ENCODE peak calls at places on chromosome 13, in seven cellular contexts. E is AML-193, X is memory B cell, Y is HEK293T, P is psoas muscle, U is hepatocyte, G is heart left ventricle. Z is an unnamed sample.

GRCh38 chr13:49759503-49759902 is 33.0 kb downstream of the KPNA3 start:
- DNase-seq in E (no peak), X (no peak), Y (no peak), P (no peak), U (no peak), G (no peak), Z (no peak)

GRCh38 chr13:21683034-21683733 is 12.3 kb downstream of the FGF9 start:
- DNase-seq in E (no peak), X (no peak), Y (no peak), P (no peak), U (no peak), G (no peak), Z (peak; percentile 48)

GRCh38 chr13:102642475-102642874 is 45.7 kb downstream of the TPP2 start:
- DNase-seq in E (no peak), X (no peak), Y (no peak), P (peak; percentile 87), U (no peak), G (peak; percentile 56), Z (no peak)

GRCh38 chr13:97003071-97003470 is 8.8 kb upstream of the OXGR1 start:
- DNase-seq in E (no peak), X (no peak), Y (no peak), P (no peak), U (no peak), G (no peak), Z (no peak)

GRCh38 chr13:21034602-21035190 is 26.7 kb downstream of the LATS2 start:
- DNase-seq in E (no peak), X (no peak), Y (no peak), P (no peak), U (no peak), G (no peak), Z (no peak)

GRCh38 chr13:35953537-35954206 is 177.5 kb downstream of the DCLK1 start:
- DNase-seq in E (no peak), X (no peak), Y (peak; percentile 71), P (peak; percentile 88), U (peak; percentile 90), G (no peak), Z (peak; percentile 85)

GRCh38 chr13:108225440-108225839 is 7.2 kb downstream of the ABHD13 start:
- DNase-seq in E (peak; percentile 23), X (no peak), Y (no peak), P (no peak), U (no peak), G (no peak), Z (no peak)

GRCh38 chr13:33676700-33677048 is 141.3 kb upstream of the RFC3 start:
- DNase-seq in E (peak; percentile 61), X (no peak), Y (peak; percentile 41), P (peak; percentile 53), U (peak; percentile 38), G (no peak), Z (peak; percentile 10)

GRCh38 chr13:99191900-99192399 is 8.7 kb upstream of the UBAC2 start:
- DNase-seq in E (no peak), X (no peak), Y (no peak), P (no peak), U (no peak), G (no peak), Z (no peak)

GRCh38 chr13:67792151-67792665 is 562.1 kb upstream of the PCDH9 start:
- DNase-seq in E (no peak), X (no peak), Y (no peak), P (no peak), U (no peak), G (no peak), Z (no peak)

GRCh38 chr13:79336971-79337370 is 69.1 kb downstream of the RBM26 start:
- DNase-seq in E (no peak), X (peak; percentile 11), Y (no peak), P (no peak), U (no peak), G (no peak), Z (no peak)

GRCh38 chr13:25462301-25463125 is 90.7 kb downstream of the ATP8A2 start:
- DNase-seq in E (no peak), X (no peak), Y (no peak), P (no peak), U (peak; percentile 11), G (no peak), Z (no peak)

GRCh38 chr13:52378312-52378711 is 27.7 kb downstream of the THSD1 start:
- DNase-seq in E (no peak), X (no peak), Y (no peak), P (no peak), U (no peak), G (no peak), Z (no peak)

GRCh38 chr13:71517004-71517403 is 350.0 kb downstream of the DACH1 start:
- DNase-seq in E (no peak), X (no peak), Y (no peak), P (no peak), U (no peak), G (no peak), Z (no peak)

GRCh38 chr13:60788156-60788829 is 391.3 kb downstream of the TDRD3 start:
- DNase-seq in E (no peak), X (no peak), Y (no peak), P (peak; percentile 45), U (no peak), G (no peak), Z (no peak)

GRCh38 chr13:80962855-80963254 is 621.9 kb upstream of the SPRY2 start:
- DNase-seq in E (no peak), X (no peak), Y (peak; percentile 46), P (no peak), U (no peak), G (no peak), Z (no peak)

GRCh38 chr13:42381165-42381425 is 109.1 kb downstream of the AKAP11 start:
- DNase-seq in E (no peak), X (no peak), Y (no peak), P (no peak), U (no peak), G (no peak), Z (no peak)

GRCh38 chr13:45196622-45197021 is 4.2 kb downstream of the KCTD4 start:
- DNase-seq in E (no peak), X (no peak), Y (no peak), P (no peak), U (no peak), G (no peak), Z (no peak)

GRCh38 chr13:79483302-79483701 is 2.3 kb downstream of the NDFIP2 start:
- DNase-seq in E (no peak), X (no peak), Y (no peak), P (no peak), U (no peak), G (no peak), Z (peak; percentile 78)

GRCh38 chr13:73200432-73200831 is 141.6 kb downstream of the KLF5 start:
- DNase-seq in E (no peak), X (no peak), Y (no peak), P (no peak), U (no peak), G (no peak), Z (no peak)

GRCh38 chr13:113059891-113060290 is 45.7 kb upstream of the F7 start:
- DNase-seq in E (no peak), X (no peak), Y (no peak), P (peak; percentile 41), U (no peak), G (peak; percentile 51), Z (no peak)

GRCh38 chr13:30998548-30999140 is 66.2 kb downstream of the TEX26 start:
- DNase-seq in E (no peak), X (no peak), Y (no peak), P (no peak), U (peak; percentile 53), G (no peak), Z (no peak)

GRCh38 chr13:108957369-108958012 is 328.1 kb downstream of the MYO16 start:
- DNase-seq in E (no peak), X (no peak), Y (no peak), P (no peak), U (peak; percentile 40), G (no peak), Z (peak; percentile 64)

GRCh38 chr13:94195715-94196114 is 283.8 kb downstream of the DCT start:
- DNase-seq in E (no peak), X (no peak), Y (no peak), P (no peak), U (peak; percentile 20), G (no peak), Z (peak; percentile 59)

GRCh38 chr13:113548778-113549621 is 35.6 kb upstream of the TFDP1 start:
- DNase-seq in E (no peak), X (no peak), Y (no peak), P (no peak), U (no peak), G (peak; percentile 30), Z (no peak)

GRCh38 chr13:43916828-43917227 is 37.1 kb downstream of the LACC1 start:
- DNase-seq in E (no peak), X (no peak), Y (no peak), P (no peak), U (no peak), G (no peak), Z (no peak)

GRCh38 chr13:70310720-70311119 is 202.5 kb upstream of the KLHL1 start:
- DNase-seq in E (peak; percentile 62), X (no peak), Y (peak; percentile 70), P (no peak), U (peak; percentile 68), G (no peak), Z (no peak)

GRCh38 chr13:35140831-35141230 is 198.8 kb downstream of the NBEA start:
- DNase-seq in E (no peak), X (no peak), Y (no peak), P (no peak), U (no peak), G (no peak), Z (no peak)

GRCh38 chr13:25727250-25727649 is 324.6 kb downstream of the SHISA2 start:
- DNase-seq in E (no peak), X (no peak), Y (no peak), P (no peak), U (peak; percentile 18), G (no peak), Z (no peak)

GRCh38 chr13:29379281-29379680 is 216.2 kb downstream of the SLC7A1 start:
- DNase-seq in E (no peak), X (no peak), Y (no peak), P (no peak), U (no peak), G (no peak), Z (no peak)

GRCh38 chr13:76845865-76846264 is 40.3 kb downstream of the KCTD12 start:
- DNase-seq in E (no peak), X (no peak), Y (no peak), P (no peak), U (no peak), G (no peak), Z (no peak)

GRCh38 chr13:30835442-30835841 is 70.6 kb upstream of the MEDAG start:
- DNase-seq in E (no peak), X (no peak), Y (no peak), P (no peak), U (peak; percentile 75), G (no peak), Z (no peak)

GRCh38 chr13:41700790-41701310 is 243.5 kb downstream of the RGCC start:
- DNase-seq in E (peak; percentile 72), X (no peak), Y (no peak), P (no peak), U (peak; percentile 35), G (no peak), Z (peak; percentile 66)

GRCh38 chr13:29935309-29935981 is 85.0 kb upstream of the UBL3 start:
- DNase-seq in E (no peak), X (no peak), Y (no peak), P (no peak), U (no peak), G (no peak), Z (no peak)

GRCh38 chr13:61664821-61665705 is 249.4 kb upstream of the PCDH20 start:
- DNase-seq in E (no peak), X (no peak), Y (no peak), P (no peak), U (peak; percentile 44), G (peak; percentile 37), Z (no peak)

Z was measured in AG09309.